ENCODE peak calls at places on chromosome 13, in five cellular contexts. One of them, this sample, is unnamed.

GRCh38 chr13:30713133-30713532 is 22.2 kb upstream of the ALOX5AP start:
- DNase-seq in H9: no peak
- DNase-seq in mesendoderm: no peak
- DNase-seq in H1: no peak
- DNase-seq in IMR-90: no peak
- DNase-seq in this sample: no peak

GRCh38 chr13:36088001-36088400 is 43.2 kb downstream of the DCLK1 start:
- DNase-seq in H9: no peak
- DNase-seq in mesendoderm: no peak
- DNase-seq in H1: no peak
- DNase-seq in IMR-90: no peak
- DNase-seq in this sample: no peak

GRCh38 chr13:48078251-48078656 is 16.6 kb downstream of the MED4 start:
- DNase-seq in H9: no peak
- DNase-seq in mesendoderm: peak; percentile 56
- DNase-seq in H1: no peak
- DNase-seq in IMR-90: no peak
- DNase-seq in this sample: no peak

GRCh38 chr13:52179925-52180324 is 20.5 kb upstream of the NEK3 start:
- DNase-seq in H9: no peak
- DNase-seq in mesendoderm: no peak
- DNase-seq in H1: no peak
- DNase-seq in IMR-90: no peak
- DNase-seq in this sample: no peak

GRCh38 chr13:24649685-24650038 is 30.5 kb upstream of the ATP12A start:
- DNase-seq in H9: no peak
- DNase-seq in mesendoderm: no peak
- DNase-seq in H1: no peak
- DNase-seq in IMR-90: no peak
- DNase-seq in this sample: no peak

GRCh38 chr13:100473493-100474044 is 115.0 kb downstream of the GGACT start:
- DNase-seq in H9: no peak
- DNase-seq in mesendoderm: no peak
- DNase-seq in H1: no peak
- DNase-seq in IMR-90: no peak
- DNase-seq in this sample: peak; percentile 43

GRCh38 chr13:21348771-21349170 is 110.3 kb downstream of the ZDHHC20 start:
- DNase-seq in H9: no peak
- DNase-seq in mesendoderm: no peak
- DNase-seq in H1: no peak
- DNase-seq in IMR-90: no peak
- DNase-seq in this sample: no peak

GRCh38 chr13:52001120-52001731 is 10.0 kb downstream of the ATP7B start:
- DNase-seq in H9: no peak
- DNase-seq in mesendoderm: peak; percentile 71
- DNase-seq in H1: no peak
- DNase-seq in IMR-90: peak; percentile 49
- DNase-seq in this sample: no peak

GRCh38 chr13:50580684-50581305 is 262.7 kb downstream of the DLEU7 start:
- DNase-seq in H9: no peak
- DNase-seq in mesendoderm: no peak
- DNase-seq in H1: no peak
- DNase-seq in IMR-90: peak; percentile 80
- DNase-seq in this sample: no peak

GRCh38 chr13:45119469-45119989 is 781 bp upstream of the GTF2F2 start:
- DNase-seq in H9: no peak
- DNase-seq in mesendoderm: no peak
- DNase-seq in H1: no peak
- DNase-seq in IMR-90: peak; percentile 77
- DNase-seq in this sample: no peak

GRCh38 chr13:73000027-73000674 is 58.7 kb upstream of the KLF5 start:
- DNase-seq in H9: no peak
- DNase-seq in mesendoderm: peak; percentile 39
- DNase-seq in H1: no peak
- DNase-seq in IMR-90: peak; percentile 19
- DNase-seq in this sample: no peak

GRCh38 chr13:30735025-30735967 is at the start of gene ALOX5AP:
- DNase-seq in H9: no peak
- DNase-seq in mesendoderm: no peak
- DNase-seq in H1: no peak
- DNase-seq in IMR-90: no peak
- DNase-seq in this sample: no peak

GRCh38 chr13:89401209-89401810 is 1730.1 kb downstream of the SLITRK5 start:
- DNase-seq in H9: no peak
- DNase-seq in mesendoderm: peak; percentile 17
- DNase-seq in H1: no peak
- DNase-seq in IMR-90: peak; percentile 73
- DNase-seq in this sample: no peak

GRCh38 chr13:100533588-100534041 is 55.0 kb downstream of the GGACT start:
- DNase-seq in H9: no peak
- DNase-seq in mesendoderm: no peak
- DNase-seq in H1: no peak
- DNase-seq in IMR-90: no peak
- DNase-seq in this sample: no peak

GRCh38 chr13:52447815-52448552 is 2.5 kb downstream of the VPS36 start:
- DNase-seq in H9: no peak
- DNase-seq in mesendoderm: peak; percentile 6
- DNase-seq in H1: no peak
- DNase-seq in IMR-90: no peak
- DNase-seq in this sample: no peak

GRCh38 chr13:75792526-75793187 is 156.5 kb downstream of the LMO7 start:
- DNase-seq in H9: no peak
- DNase-seq in mesendoderm: peak; percentile 69
- DNase-seq in H1: no peak
- DNase-seq in IMR-90: peak; percentile 56
- DNase-seq in this sample: no peak

GRCh38 chr13:44759723-44760360 is 183.7 kb upstream of the TSC22D1 start:
- DNase-seq in H9: no peak
- DNase-seq in mesendoderm: no peak
- DNase-seq in H1: no peak
- DNase-seq in IMR-90: peak; percentile 54
- DNase-seq in this sample: no peak

GRCh38 chr13:92074658-92075057 is 676.2 kb downstream of the GPC5 start:
- DNase-seq in H9: peak; percentile 35
- DNase-seq in mesendoderm: peak; percentile 58
- DNase-seq in H1: no peak
- DNase-seq in IMR-90: no peak
- DNase-seq in this sample: peak; percentile 4

GRCh38 chr13:40383132-40383531 is 283.3 kb downstream of the FOXO1 start:
- DNase-seq in H9: peak; percentile 49
- DNase-seq in mesendoderm: no peak
- DNase-seq in H1: no peak
- DNase-seq in IMR-90: no peak
- DNase-seq in this sample: no peak

GRCh38 chr13:40379186-40379585 is 287.3 kb downstream of the FOXO1 start:
- DNase-seq in H9: no peak
- DNase-seq in mesendoderm: no peak
- DNase-seq in H1: no peak
- DNase-seq in IMR-90: no peak
- DNase-seq in this sample: no peak

GRCh38 chr13:40377783-40378182 is 288.7 kb downstream of the FOXO1 start:
- DNase-seq in H9: no peak
- DNase-seq in mesendoderm: no peak
- DNase-seq in H1: no peak
- DNase-seq in IMR-90: no peak
- DNase-seq in this sample: no peak

GRCh38 chr13:40381935-40382764 is 284.3 kb downstream of the FOXO1 start:
- DNase-seq in H9: peak; percentile 73
- DNase-seq in mesendoderm: no peak
- DNase-seq in H1: no peak
- DNase-seq in IMR-90: no peak
- DNase-seq in this sample: no peak

DNA sequence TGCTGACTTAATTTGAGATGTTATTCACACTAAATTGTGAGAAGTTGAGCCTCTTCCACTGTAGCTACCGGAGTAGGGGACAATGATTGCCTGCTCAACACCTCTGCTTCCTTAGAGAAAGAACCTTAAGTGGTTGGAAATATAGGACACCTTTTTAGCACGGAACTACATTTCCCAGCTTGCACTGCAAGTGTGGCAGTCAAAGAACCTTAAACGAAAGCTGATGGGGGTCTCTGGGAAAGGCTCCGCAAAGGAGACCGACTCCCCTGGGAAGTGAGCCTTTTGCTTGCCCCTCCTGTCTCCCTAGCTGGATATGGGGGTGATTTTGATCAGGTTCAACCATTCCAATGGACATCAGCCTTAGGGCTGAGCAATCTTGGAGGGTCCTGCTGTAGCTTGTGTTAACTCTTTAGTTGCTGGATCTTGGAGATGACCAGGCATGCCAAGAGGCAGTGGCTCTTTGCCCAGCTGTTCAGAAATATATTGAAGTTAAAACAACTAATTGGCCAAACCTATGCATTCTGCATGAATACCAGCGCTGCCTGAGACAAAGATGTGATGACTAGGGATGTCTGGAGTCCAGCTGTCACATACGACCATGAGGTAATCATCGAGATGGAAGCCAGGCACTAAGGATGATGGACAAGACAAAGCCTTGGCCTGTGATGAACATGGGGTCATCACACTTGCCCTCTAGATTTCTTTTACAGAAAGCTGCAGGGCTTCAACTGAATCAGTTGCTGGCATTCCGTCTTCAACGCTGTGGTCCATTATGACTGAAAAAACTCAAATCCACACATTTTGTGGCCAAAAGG is 286.4 kb downstream of the FOXO1 start:
- DNase-seq in H9: no peak
- DNase-seq in mesendoderm: peak; percentile 62
- DNase-seq in H1: no peak
- DNase-seq in IMR-90: no peak
- DNase-seq in this sample: no peak
- H3K9ac ChIP-seq in H9: no peak overlapping the region
- H3K9ac ChIP-seq in mesendoderm: no peak overlapping the region
- H3K9ac ChIP-seq in H1: no peak overlapping the region
- H3K9ac ChIP-seq in IMR-90: no peak overlapping the region
- H3K9ac ChIP-seq in this sample: no peak overlapping the region

DNA sequence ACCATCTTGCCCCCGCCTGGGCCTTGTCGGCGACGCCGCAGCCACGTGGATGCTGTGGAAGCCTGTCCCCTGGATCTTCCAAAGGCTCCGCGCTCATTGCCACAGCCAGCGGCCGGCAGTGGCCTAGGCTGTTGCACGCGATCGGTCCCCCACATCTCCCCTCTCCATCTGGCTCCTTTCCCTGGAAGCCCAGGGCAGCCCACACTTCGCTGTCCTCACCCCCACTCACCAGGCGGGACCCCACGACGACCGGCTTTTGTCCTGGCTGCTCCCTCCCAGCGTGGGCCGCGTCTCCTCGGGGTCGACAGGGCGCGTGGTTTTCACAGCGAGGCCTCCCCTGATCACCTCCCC is 599 bp upstream of the TEX30 start:
- DNase-seq in H9: no peak
- DNase-seq in mesendoderm: no peak
- DNase-seq in H1: no peak
- DNase-seq in IMR-90: no peak
- DNase-seq in this sample: no peak
- H3K4ac ChIP-seq in H9: no peak overlapping the region
- H3K4ac ChIP-seq in mesendoderm: no peak overlapping the region
- H3K4ac ChIP-seq in H1: no peak overlapping the region
- H3K4ac ChIP-seq in IMR-90: peak overlapping the region; percentile 98
- H3K4ac ChIP-seq in this sample: no peak overlapping the region

DNA sequence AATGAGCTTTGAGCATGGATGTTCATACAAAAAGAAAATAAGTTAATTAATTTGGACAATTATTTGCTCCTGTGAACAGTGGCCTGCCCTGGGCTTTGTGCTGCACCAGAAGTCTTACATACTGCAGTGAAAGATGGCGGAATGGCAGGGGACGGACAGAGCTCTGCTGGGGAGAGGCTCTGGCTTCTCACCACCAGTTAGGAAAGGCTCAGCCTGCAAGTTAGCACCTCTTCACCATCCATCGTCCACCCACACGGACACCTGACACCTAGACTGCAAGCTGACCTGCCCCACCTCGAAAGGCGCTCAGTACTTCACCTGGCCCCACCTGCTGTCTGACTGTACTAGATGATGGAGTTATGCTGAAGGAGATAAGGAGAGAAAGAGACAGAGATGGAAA is 203.9 kb upstream of the IRS2 start:
- DNase-seq in H9: no peak
- DNase-seq in mesendoderm: no peak
- DNase-seq in H1: no peak
- DNase-seq in IMR-90: no peak
- DNase-seq in this sample: no peak
- H2BK120ac ChIP-seq in H9: no peak overlapping the region
- H2BK120ac ChIP-seq in mesendoderm: no peak overlapping the region
- H2BK120ac ChIP-seq in H1: no peak overlapping the region
- H2BK120ac ChIP-seq in IMR-90: peak overlapping the region; percentile 6
- H2BK120ac ChIP-seq in this sample: no peak overlapping the region

GRCh38 chr13:110676057-110676510 is 29.8 kb downstream of the CARS2 start:
- DNase-seq in H9: no peak
- DNase-seq in mesendoderm: no peak
- DNase-seq in H1: no peak
- DNase-seq in IMR-90: no peak
- DNase-seq in this sample: no peak
- H3K9ac ChIP-seq in H9: no peak overlapping the region
- H3K9ac ChIP-seq in mesendoderm: no peak overlapping the region
- H3K9ac ChIP-seq in H1: no peak overlapping the region
- H3K9ac ChIP-seq in IMR-90: no peak overlapping the region
- H3K9ac ChIP-seq in this sample: no peak overlapping the region

GRCh38 chr13:29594310-29594709 is 1.2 kb downstream of the SLC7A1 start:
- DNase-seq in H9: no peak
- DNase-seq in mesendoderm: peak; percentile 71
- DNase-seq in H1: no peak
- DNase-seq in IMR-90: peak; percentile 91
- DNase-seq in this sample: peak; percentile 24
- H3K4ac ChIP-seq in H9: no peak overlapping the region
- H3K4ac ChIP-seq in mesendoderm: peak overlapping the region; percentile 93
- H3K4ac ChIP-seq in H1: peak overlapping the region; percentile 14
- H3K4ac ChIP-seq in IMR-90: peak overlapping the region; percentile 54
- H3K4ac ChIP-seq in this sample: no peak overlapping the region

DNA sequence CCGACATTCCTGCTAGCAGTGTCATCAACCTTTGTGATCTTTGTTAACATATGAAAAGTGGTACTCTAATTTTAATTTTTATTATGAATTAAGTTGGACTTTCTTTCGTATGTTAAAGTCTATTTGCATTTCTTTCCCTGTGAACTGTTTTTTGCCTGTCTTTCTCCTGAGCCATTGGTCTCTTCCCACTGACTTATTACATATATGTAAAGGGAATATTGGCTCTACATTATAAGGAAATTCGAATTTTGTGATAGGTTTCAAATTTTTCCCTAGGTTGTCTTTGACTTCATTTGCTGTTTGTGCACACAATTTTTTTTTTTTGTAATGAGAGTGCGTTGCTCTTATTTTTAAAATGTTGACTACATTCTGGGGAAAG is 442 bp upstream of the CDC16 start:
- DNase-seq in H9: no peak
- DNase-seq in mesendoderm: no peak
- DNase-seq in H1: no peak
- DNase-seq in IMR-90: no peak
- DNase-seq in this sample: no peak
- H2BK120ac ChIP-seq in H9: no peak overlapping the region
- H2BK120ac ChIP-seq in mesendoderm: no peak overlapping the region
- H2BK120ac ChIP-seq in H1: no peak overlapping the region
- H2BK120ac ChIP-seq in IMR-90: peak overlapping the region; percentile 57
- H2BK120ac ChIP-seq in this sample: no peak overlapping the region

GRCh38 chr13:98854448-98854847 is 102.0 kb upstream of the SLC15A1 start:
- DNase-seq in H9: no peak
- DNase-seq in mesendoderm: no peak
- DNase-seq in H1: no peak
- DNase-seq in IMR-90: no peak
- DNase-seq in this sample: no peak
- H3K9ac ChIP-seq in H9: no peak overlapping the region
- H3K9ac ChIP-seq in mesendoderm: no peak overlapping the region
- H3K9ac ChIP-seq in H1: no peak overlapping the region
- H3K9ac ChIP-seq in IMR-90: no peak overlapping the region
- H3K9ac ChIP-seq in this sample: no peak overlapping the region